ENCODE peak calls at places on chromosomes 16 and 17, in ten cellular contexts. Y is sigmoid colon, P is PC-3, V is H9, W is mesendoderm, C is cardiac muscle cell, I is heart right ventricle, L is ovary, H is psoas muscle, B is BE2C. J is an unnamed sample.
A peak's percentile ranks its signal among the peaks of the same experiment; 100 is the strongest.

GRCh38 chr17:44123356-44124117 is at the start of gene HDAC5:
- DNase-seq in B (peak; percentile 98), I (peak; percentile 96), L (peak; percentile 96), C (peak; percentile 96), V (peak; percentile 99), W (peak; percentile 97), H (peak; percentile 98), Y (peak; percentile 98), P (peak; percentile 97), J (peak; percentile 79)

GRCh38 chr16:17519041-17519440 is 48.3 kb upstream of the XYLT1 start:
- DNase-seq in I (no peak), C (no peak), W (no peak), H (no peak), L (no peak), B (no peak), P (no peak), Y (no peak), V (no peak), J (no peak)

GRCh38 chr17:17684901-17685774 is 3.9 kb downstream of the RAI1 start:
- DNase-seq in H (no peak), Y (no peak), C (no peak), I (peak; percentile 64), B (no peak), L (no peak), W (peak; percentile 65), P (no peak), V (peak; percentile 64), J (no peak)

GRCh38 chr17:72890711-72891110 is 201.8 kb downstream of the SLC39A11 start:
- DNase-seq in C (no peak), H (no peak), B (no peak), P (peak; percentile 76), Y (no peak), I (no peak), W (no peak), L (no peak), V (no peak), J (no peak)

GRCh38 chr17:1470071-1470773 is 14.2 kb upstream of the CRK start:
- DNase-seq in L (no peak), I (no peak), V (no peak), H (no peak), C (no peak), B (no peak), W (no peak), Y (no peak), P (no peak), J (no peak)

GRCh38 chr17:81074875-81075274 is 39.9 kb downstream of the BAIAP2 start:
- DNase-seq in B (no peak), W (no peak), Y (no peak), V (no peak), C (no peak), L (no peak), H (no peak), I (no peak), P (no peak), J (no peak)

GRCh38 chr16:1180772-1181714 is 28.1 kb downstream of the CACNA1H start:
- DNase-seq in C (no peak), W (no peak), B (peak; percentile 39), V (no peak), I (peak; percentile 74), P (no peak), H (peak; percentile 68), Y (no peak), L (peak; percentile 76), J (no peak)

GRCh38 chr17:59754547-59754946 is 47.1 kb downstream of the VMP1 start:
- DNase-seq in V (no peak), P (peak; percentile 99), B (no peak), Y (no peak), W (peak; percentile 64), H (no peak), L (no peak), C (no peak), I (no peak), J (peak; percentile 90)

GRCh38 chr17:78661092-78661770 is 84.0 kb upstream of the DNAH17 start:
- DNase-seq in L (no peak), W (no peak), H (no peak), P (peak; percentile 92), B (no peak), I (no peak), Y (peak; percentile 9), V (no peak), C (no peak), J (no peak)

GRCh38 chr17:44915321-44915726 is at the start of gene GFAP:
- DNase-seq in P (no peak), I (no peak), W (no peak), C (no peak), B (no peak), Y (no peak), V (no peak), L (no peak), H (no peak), J (no peak)

GRCh38 chr17:45103269-45103795 is 29.0 kb downstream of the PLCD3 start:
- DNase-seq in H (no peak), P (no peak), C (no peak), V (no peak), W (no peak), Y (no peak), L (no peak), B (no peak), I (peak; percentile 48), J (no peak)

GRCh38 chr17:21379080-21379711 is 3.0 kb downstream of the KCNJ12 start:
- DNase-seq in H (peak; percentile 97), W (no peak), L (no peak), B (no peak), Y (no peak), C (no peak), V (no peak), I (peak; percentile 45), P (no peak), J (no peak)

GRCh38 chr17:79674506-79675412 is 56.0 kb upstream of the ENPP7 start:
- DNase-seq in Y (no peak), P (no peak), C (no peak), V (no peak), I (no peak), W (no peak), L (no peak), B (no peak), H (no peak), J (no peak)
- H3K27me3 ChIP-seq in Y (no peaks in the 10 kb centered on the region), P (peaks cover 81% of the 10 kb centered on the region), C (no peaks in the 10 kb centered on the region), V (no peaks in the 10 kb centered on the region), I (peaks cover 42% of the 10 kb centered on the region), W (no peaks in the 10 kb centered on the region), L (no peaks in the 10 kb centered on the region), B (no peaks in the 10 kb centered on the region), H (peaks cover 70% of the 10 kb centered on the region), J (peaks cover 6% of the 10 kb centered on the region)

DNA sequence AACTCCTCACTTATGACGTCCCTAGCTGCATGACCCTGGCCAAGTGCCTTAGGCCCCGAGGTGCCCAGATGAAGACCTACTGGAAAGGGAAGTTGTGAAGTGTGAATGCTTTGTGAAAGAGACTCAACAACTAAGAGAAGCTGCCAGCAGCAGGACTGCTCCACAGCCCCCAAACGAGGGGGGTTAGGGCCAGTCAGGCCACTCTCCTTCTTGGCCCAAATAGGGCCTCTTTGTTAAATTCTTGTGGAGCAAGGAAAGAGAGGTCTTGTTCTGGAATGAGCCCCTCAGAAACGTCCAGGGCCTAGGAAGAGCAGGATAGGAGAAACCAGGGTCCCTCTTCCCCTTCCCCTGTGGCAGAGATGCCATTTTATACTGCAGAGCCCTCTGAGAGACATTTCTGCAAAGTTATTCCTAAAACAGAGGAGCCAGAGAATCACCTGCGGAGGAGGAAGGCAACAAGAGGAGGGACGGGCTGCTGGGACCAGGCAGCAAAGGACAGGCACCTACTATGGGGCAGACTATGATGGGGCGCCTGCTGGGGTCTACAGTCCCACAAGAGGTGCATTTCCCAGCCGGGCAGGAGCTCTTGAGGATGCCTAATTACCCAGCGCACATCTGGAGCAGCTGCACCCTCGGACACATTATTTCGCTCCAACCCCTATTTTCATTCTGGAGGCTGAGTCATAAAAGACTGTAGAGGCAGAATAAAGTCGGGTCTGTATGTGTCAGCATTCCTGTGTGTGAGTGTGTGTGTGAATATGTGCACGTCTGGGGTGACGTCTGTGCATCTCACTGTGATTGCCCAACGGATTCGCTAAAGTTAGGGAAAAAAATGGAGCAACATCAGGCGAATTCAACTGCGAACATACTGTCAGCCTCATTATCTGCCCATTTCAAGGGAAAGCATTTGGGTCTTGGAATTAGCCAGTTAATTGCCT is 11.4 kb upstream of the HOXB9 start:
- DNase-seq in B (no peak), P (peak; percentile 76), I (no peak), Y (peak; percentile 38), V (no peak), W (no peak), C (no peak), L (no peak), H (no peak), J (peak; percentile 30)
- H3K27me3 ChIP-seq in B (peaks cover 100% of the 10 kb centered on the region), P (no peaks in the 10 kb centered on the region), I (peaks cover 100% of the 10 kb centered on the region), Y (peaks cover 55% of the 10 kb centered on the region), V (peaks cover 97% of the 10 kb centered on the region), W (peaks cover 84% of the 10 kb centered on the region), C (peaks cover 100% of the 10 kb centered on the region), L (no peaks in the 10 kb centered on the region), H (peaks cover 100% of the 10 kb centered on the region), J (peaks cover 97% of the 10 kb centered on the region)

DNA sequence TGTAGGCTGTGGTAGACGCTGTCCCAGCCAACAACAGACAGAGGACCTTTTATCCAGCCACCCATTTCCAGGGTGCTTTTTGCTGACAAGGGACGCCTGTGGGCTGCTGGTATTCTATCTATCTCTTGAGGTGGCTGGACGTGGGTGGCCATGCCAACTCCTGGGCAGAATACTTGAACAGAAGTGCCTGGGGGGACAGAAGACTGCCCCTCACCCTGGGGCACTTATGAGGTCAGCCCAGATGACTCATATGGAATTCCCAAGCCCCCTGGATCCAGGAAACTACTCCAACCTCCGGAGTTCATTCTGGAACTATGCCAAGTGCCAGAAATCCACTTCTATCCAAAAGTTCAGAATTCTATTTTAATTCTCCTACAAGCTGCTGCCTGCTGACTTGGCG is 61.3 kb downstream of the CDRT4 start:
- DNase-seq in B (no peak), L (no peak), V (no peak), C (peak; percentile 19), P (no peak), H (no peak), Y (no peak), W (no peak), I (no peak), J (no peak)
- H3K27me3 ChIP-seq in B (no peaks in the 10 kb centered on the region), L (no peaks in the 10 kb centered on the region), V (no peaks in the 10 kb centered on the region), C (no peaks in the 10 kb centered on the region), P (no peaks in the 10 kb centered on the region), H (no peaks in the 10 kb centered on the region), Y (no peaks in the 10 kb centered on the region), W (no peaks in the 10 kb centered on the region), I (no peaks in the 10 kb centered on the region), J (no peaks in the 10 kb centered on the region)

DNA sequence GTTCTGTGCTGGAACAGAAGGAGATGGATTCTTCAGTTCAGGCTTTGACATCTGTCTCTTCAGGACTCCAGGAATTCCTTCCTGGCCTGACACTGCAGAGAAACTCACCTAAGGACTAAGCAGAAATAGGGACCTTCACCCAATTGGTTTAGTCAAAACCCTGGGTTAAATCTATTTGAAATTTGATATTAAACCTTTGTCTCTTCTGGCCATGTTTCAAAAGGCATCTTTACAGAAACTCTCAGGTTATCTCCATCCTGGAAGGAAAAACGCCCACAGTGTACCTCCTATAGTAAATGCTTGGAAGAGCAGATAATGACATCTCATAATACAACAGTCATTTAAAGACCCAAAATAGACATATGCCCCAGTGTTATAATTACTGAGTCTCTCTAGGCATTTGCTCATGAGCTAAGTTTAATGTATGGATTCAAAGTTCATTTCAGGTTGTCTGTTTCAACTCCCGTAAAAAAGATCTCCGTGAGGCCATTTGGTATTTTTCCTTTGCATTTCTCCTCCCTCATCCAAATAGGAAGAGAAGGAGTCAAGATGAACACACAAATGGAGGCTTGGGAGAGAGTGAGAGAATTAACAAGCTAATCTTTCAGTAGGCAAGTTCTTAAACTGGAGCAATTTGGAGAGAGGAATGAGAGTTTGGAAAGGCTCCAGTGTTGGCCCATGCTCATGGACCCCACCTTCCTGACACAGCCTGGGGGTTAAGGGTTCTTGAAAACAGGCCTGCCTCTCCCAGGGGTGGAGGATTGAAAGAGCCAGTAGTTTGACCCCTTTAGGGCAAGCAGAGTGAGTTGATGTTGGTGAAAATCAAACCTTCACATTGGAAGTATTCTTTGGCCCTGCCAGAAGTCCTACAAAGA is 5.8 kb upstream of the HOXB4 start:
- DNase-seq in C (no peak), H (no peak), L (no peak), Y (no peak), I (no peak), V (no peak), W (no peak), B (no peak), P (no peak), J (no peak)
- H3K27me3 ChIP-seq in C (peaks cover 100% of the 10 kb centered on the region), H (peaks cover 88% of the 10 kb centered on the region), L (peaks cover 8% of the 10 kb centered on the region), Y (no peaks in the 10 kb centered on the region), I (peaks cover 100% of the 10 kb centered on the region), V (peaks cover 100% of the 10 kb centered on the region), W (peaks cover 96% of the 10 kb centered on the region), B (peaks cover 98% of the 10 kb centered on the region), P (no peaks in the 10 kb centered on the region), J (no peaks in the 10 kb centered on the region)

J was measured in AG04450.